ENCODE peak calls at places on chromosomes 6 and 20, in seven cellular contexts. U, O, N, I, K, Y and X are unnamed samples.

GRCh38 chr6:34235605-34236422 is 859 bp upstream of the HMGA1 start:
- DNase-seq in U (peak; percentile 61), K (no peak), I (peak; percentile 32), N (peak; percentile 73), O (peak; percentile 65), Y (no peak), X (peak; percentile 34)

GRCh38 chr6:144064402-144064830 is 31.0 kb downstream of the SF3B5 start:
- DNase-seq in O (peak; percentile 42), N (peak; percentile 36), U (peak; percentile 30), I (no peak), K (no peak), Y (no peak), X (peak; percentile 36)

GRCh38 chr6:137265574-137265973 is 46.4 kb upstream of the IFNGR1 start:
- DNase-seq in U (no peak), O (no peak), K (no peak), I (no peak), N (no peak), Y (no peak), X (no peak)

GRCh38 chr6:32627831-32628230 is 9.4 kb upstream of the HLA-DQA1 start:
- DNase-seq in N (peak; percentile 43), K (no peak), U (no peak), I (peak; percentile 48), O (peak; percentile 76), Y (no peak), X (peak; percentile 47)

GRCh38 chr20:32278199-32278643 is 770 bp downstream of the KIF3B start:
- DNase-seq in N (no peak), K (no peak), Y (no peak), U (no peak), I (no peak), O (no peak), X (no peak)

GRCh38 chr6:39189915-39190544 is 39.2 kb downstream of the KCNK5 start:
- DNase-seq in K (no peak), U (peak; percentile 41), N (peak; percentile 51), I (peak; percentile 38), Y (no peak), O (peak; percentile 85), X (peak; percentile 61)

GRCh38 chr6:43021270-43022047 is at the start of gene RRP36:
- DNase-seq in N (peak; percentile 83), O (peak; percentile 80), U (peak; percentile 86), Y (peak; percentile 67), I (peak; percentile 68), K (no peak), X (peak; percentile 89)

GRCh38 chr6:99997141-99997540 is 3.1 kb upstream of the MCHR2 start:
- DNase-seq in N (no peak), K (no peak), Y (no peak), U (no peak), I (no peak), O (no peak), X (no peak)

GRCh38 chr6:165049362-165049761 is 260.0 kb downstream of the C6orf118 start:
- DNase-seq in N (no peak), O (no peak), K (peak; percentile 21), U (peak; percentile 33), I (peak; percentile 11), Y (no peak), X (peak; percentile 93)

GRCh38 chr20:36644713-36645109 is 1.3 kb downstream of the SLA2 start:
- DNase-seq in Y (no peak), K (no peak), O (no peak), I (no peak), N (peak; percentile 31), U (no peak), X (no peak)

GRCh38 chr6:39260451-39260850 is 31.2 kb upstream of the KCNK5 start:
- DNase-seq in I (no peak), O (no peak), N (no peak), Y (no peak), U (no peak), K (no peak), X (no peak)

GRCh38 chr20:23867152-23867776 is 12.3 kb downstream of the CST5 start:
- DNase-seq in I (no peak), U (no peak), Y (no peak), O (no peak), N (no peak), K (no peak), X (no peak)

GRCh38 chr6:38719358-38719757 is 4.2 kb downstream of the DNAH8 start:
- DNase-seq in I (no peak), Y (no peak), N (no peak), U (no peak), O (no peak), K (no peak), X (no peak)

GRCh38 chr6:42229720-42230119 is 12.1 kb upstream of the MRPS10 start:
- DNase-seq in Y (no peak), K (no peak), I (no peak), N (no peak), O (no peak), U (no peak), X (no peak)

GRCh38 chr6:26033132-26033941 is 53.9 kb upstream of the HFE start:
- DNase-seq in K (peak; percentile 95), O (peak; percentile 67), I (peak; percentile 69), N (peak; percentile 76), U (peak; percentile 63), Y (peak; percentile 23), X (peak; percentile 87)

GRCh38 chr6:37006793-37007339 is 1.4 kb downstream of the FGD2 start:
- DNase-seq in U (no peak), O (no peak), N (no peak), K (no peak), Y (no peak), I (no peak), X (no peak)

GRCh38 chr20:10075606-10076005 is 40.8 kb downstream of the ANKEF1 start:
- DNase-seq in U (no peak), I (no peak), O (no peak), K (no peak), Y (no peak), N (no peak), X (no peak)

GRCh38 chr6:132515386-132515785 is 2.5 kb upstream of the STX7 start:
- DNase-seq in K (no peak), N (no peak), O (no peak), I (no peak), Y (no peak), U (no peak), X (no peak)

GRCh38 chr6:132525866-132526265 is 12.2 kb upstream of the TAAR9 start:
- DNase-seq in I (no peak), O (no peak), N (no peak), U (no peak), Y (no peak), K (no peak), X (no peak)

GRCh38 chr6:132526461-132526860 is 11.6 kb upstream of the TAAR9 start:
- DNase-seq in Y (no peak), U (no peak), I (no peak), O (no peak), K (no peak), N (no peak), X (no peak)

GRCh38 chr6:132524639-132525038 is 11.7 kb upstream of the STX7 start:
- DNase-seq in K (no peak), N (no peak), O (no peak), U (no peak), Y (no peak), I (no peak), X (no peak)

DNA sequence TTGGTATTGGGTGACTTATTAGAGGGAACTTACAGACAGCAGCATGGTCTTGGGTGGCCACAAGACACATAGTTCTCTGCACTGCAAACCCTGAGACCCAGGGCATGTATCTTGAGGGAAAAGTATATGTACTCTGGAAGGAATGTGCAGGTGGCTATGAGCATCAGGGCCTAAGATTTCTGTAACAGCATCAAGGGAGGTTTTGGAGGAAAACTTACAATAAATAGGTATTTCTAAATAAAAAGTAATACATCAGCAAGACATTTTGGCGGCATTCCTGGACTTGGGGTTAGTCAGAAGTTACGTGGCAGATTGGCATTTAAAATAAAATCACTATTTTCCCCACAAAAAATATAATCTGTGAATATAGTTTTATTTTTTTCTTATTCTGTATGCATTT is 8.0 kb upstream of the STX7 start:
- DNase-seq in O (no peak), I (no peak), Y (no peak), N (no peak), U (no peak), K (no peak), X (no peak)
- H3K4me3 ChIP-seq in O (no peak overlapping the region), I (no peak overlapping the region), Y (no peak overlapping the region), N (no peak overlapping the region), U (no peak overlapping the region), K (no peak overlapping the region), X (no peak overlapping the region)

DNA sequence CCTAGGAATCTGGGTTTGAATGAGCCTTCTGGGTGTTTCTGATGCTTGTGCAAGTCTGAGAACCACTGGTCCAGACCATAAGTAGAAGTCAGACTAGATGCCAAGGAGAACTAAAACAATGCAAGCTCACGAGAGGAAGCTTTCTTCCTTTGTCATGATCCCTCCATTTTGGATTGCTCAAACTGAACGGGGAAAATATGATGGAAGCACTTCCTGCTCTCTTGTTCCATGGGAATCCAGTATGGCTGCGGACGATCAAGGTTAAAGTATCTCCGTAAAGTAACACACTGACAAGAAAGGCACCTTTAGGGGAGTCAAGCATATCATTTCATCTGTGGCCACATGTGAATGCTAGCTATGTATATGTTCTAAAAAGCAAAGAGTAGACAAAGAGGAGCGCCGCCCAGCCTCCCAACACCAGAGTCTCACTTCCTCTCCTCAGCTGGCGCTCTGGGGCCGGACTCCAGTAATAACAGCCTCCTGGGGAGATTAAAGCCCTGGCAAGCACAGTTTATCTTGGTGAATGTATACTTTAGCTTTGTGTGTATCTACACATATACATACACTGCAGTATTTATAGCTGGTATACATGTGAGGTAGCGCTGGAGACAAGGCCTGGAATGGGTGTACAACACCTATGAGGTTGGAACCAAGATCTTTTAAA is 88.1 kb downstream of the FOXC1 start:
- DNase-seq in O (no peak), U (no peak), Y (no peak), I (no peak), N (no peak), K (no peak), X (no peak)
- H3K4me1 ChIP-seq in O (no peaks in the 10 kb centered on the region), U (no peaks in the 10 kb centered on the region), Y (peaks cover 4% of the 10 kb centered on the region), I (no peaks in the 10 kb centered on the region), N (no peaks in the 10 kb centered on the region), K (no peaks in the 10 kb centered on the region), X (no peaks in the 10 kb centered on the region)

DNA sequence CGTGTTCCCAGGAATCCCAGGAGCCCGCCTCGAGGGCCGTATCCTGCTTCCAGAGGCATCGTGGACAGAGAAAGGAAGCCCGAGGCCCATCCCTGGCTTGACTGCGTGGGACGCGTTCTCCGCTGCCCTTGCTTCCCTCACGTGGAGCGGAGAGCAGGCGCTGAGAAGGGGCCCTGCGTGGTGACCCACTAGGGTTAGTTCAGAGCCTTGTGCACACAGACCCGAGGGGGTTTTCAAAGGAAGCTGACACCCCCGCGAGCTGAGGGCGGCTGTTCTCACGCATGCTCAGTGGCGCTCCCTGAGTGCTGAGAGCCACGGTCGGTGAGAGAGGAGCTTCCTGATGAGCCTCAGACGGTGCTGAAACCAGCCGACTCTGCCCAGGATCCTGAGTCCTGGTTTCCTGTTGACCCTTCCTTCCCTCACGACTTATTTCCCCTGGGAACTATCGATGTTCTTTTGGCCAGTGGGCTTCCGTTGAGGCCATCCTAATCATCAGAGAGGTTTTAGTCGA is 28.9 kb upstream of the CCR6 start:
- DNase-seq in I (no peak), K (no peak), Y (no peak), U (no peak), N (no peak), O (no peak), X (peak; percentile 50)
- TF ChIP-seq POLR2A in I (no peak), K (no peak), Y (no peak), U (no peak), N (no peak), O (no peak), X (no peak)

DNA sequence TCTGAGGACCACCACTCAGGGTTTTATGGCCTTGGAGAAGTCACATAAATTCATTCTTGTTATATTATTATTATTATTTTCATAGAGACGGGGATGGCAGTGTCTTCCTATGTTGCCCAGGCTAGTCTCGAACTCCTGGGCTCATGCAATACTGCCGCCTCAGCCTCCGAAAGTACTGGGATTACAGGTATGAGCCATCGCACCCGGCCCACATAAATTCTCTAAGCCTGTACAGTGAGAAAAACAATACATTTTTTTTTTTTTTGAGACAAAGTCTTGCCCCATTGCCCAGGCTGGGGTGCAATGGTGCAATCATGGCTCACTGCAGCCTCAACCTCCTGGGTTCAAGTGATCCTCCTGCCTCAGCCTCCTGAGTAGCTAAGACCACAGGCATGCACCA is 753 bp upstream of the FASTKD5 start:
- DNase-seq in O (no peak), N (no peak), K (no peak), U (no peak), Y (no peak), I (no peak), X (no peak)
- H3K4me3 ChIP-seq in O (peak overlapping the region; percentile 82), N (no peak overlapping the region), K (peak overlapping the region; percentile 89), U (no peak overlapping the region), Y (peak overlapping the region; percentile 85), I (no peak overlapping the region), X (peak overlapping the region; percentile 98)